ENCODE peak calls at places on chromosomes 16 and 17, in seven cellular contexts. R is Caco-2, Y is BE2C, B is A549, U is cardiac muscle cell, E is GM23248, J is PC-9. O is an unnamed sample.

GRCh38 chr16:75025766-75026165 is 26.9 kb downstream of the ZNRF1 start:
- DNase-seq in R (no peak), U (peak; percentile 47), Y (no peak), E (peak; percentile 42), B (no peak), J (no peak), O (no peak)

GRCh38 chr17:57572062-57572461 is 173.0 kb downstream of the CCDC182 start:
- DNase-seq in J (no peak), Y (no peak), B (no peak), E (no peak), U (no peak), R (no peak), O (no peak)

GRCh38 chr17:41966453-41967140 is at the start of gene CNP:
- DNase-seq in R (peak; percentile 92), E (peak; percentile 98), J (peak; percentile 69), B (peak; percentile 92), U (peak; percentile 94), Y (peak; percentile 91), O (peak; percentile 76)

GRCh38 chr16:50245417-50246298 is 20.7 kb upstream of the ADCY7 start:
- DNase-seq in R (peak; percentile 90), B (peak; percentile 83), Y (peak; percentile 67), J (peak; percentile 78), U (peak; percentile 48), E (peak; percentile 91), O (peak; percentile 54)

GRCh38 chr17:44394833-44395232 is 5.4 kb upstream of the ITGA2B start:
- DNase-seq in B (no peak), E (no peak), R (no peak), U (no peak), Y (no peak), J (no peak), O (no peak)

GRCh38 chr16:88685156-88686061 is 898 bp downstream of the SNAI3 start:
- DNase-seq in B (peak; percentile 37), R (no peak), E (peak; percentile 86), U (peak; percentile 58), J (peak; percentile 46), Y (no peak), O (no peak)

GRCh38 chr17:61218438-61218837 is 181.2 kb upstream of the TBX2 start:
- DNase-seq in Y (no peak), R (no peak), E (peak; percentile 77), B (peak; percentile 12), J (no peak), U (peak; percentile 46), O (no peak)

GRCh38 chr17:1180434-1180742 is 607 bp upstream of the ABR start:
- DNase-seq in J (no peak), U (no peak), R (no peak), E (no peak), Y (no peak), B (no peak), O (no peak)

GRCh38 chr17:40950176-40950575 is 12.7 kb upstream of the KRT23 start:
- DNase-seq in Y (no peak), U (no peak), E (no peak), B (no peak), J (no peak), R (no peak), O (peak; percentile 13)

GRCh38 chr17:44820631-44821196 is 9.4 kb downstream of the GJC1 start:
- DNase-seq in R (no peak), B (peak; percentile 67), E (peak; percentile 96), U (peak; percentile 76), Y (no peak), J (peak; percentile 95), O (peak; percentile 75)

GRCh38 chr17:78879679-78880186 is 23.3 kb downstream of the CEP295NL start:
- DNase-seq in R (no peak), U (peak; percentile 97), Y (no peak), J (no peak), B (no peak), E (peak; percentile 94), O (no peak)

GRCh38 chr17:40349477-40350409 is 14.8 kb downstream of the GJD3 start:
- DNase-seq in E (peak; percentile 36), J (no peak), U (peak; percentile 63), R (no peak), B (no peak), Y (peak; percentile 63), O (no peak)

GRCh38 chr16:67198238-67198734 is 645 bp upstream of the ELMO3 start:
- DNase-seq in J (peak; percentile 43), U (peak; percentile 37), B (peak; percentile 66), R (no peak), Y (peak; percentile 65), E (peak; percentile 65), O (no peak)

GRCh38 chr17:80138856-80139426 is 8.0 kb downstream of the EIF4A3 start:
- DNase-seq in E (no peak), U (no peak), Y (no peak), R (no peak), B (no peak), J (no peak), O (no peak)

GRCh38 chr16:21590791-21591190 is 8.6 kb upstream of the METTL9 start:
- DNase-seq in E (peak; percentile 64), R (no peak), J (peak; percentile 55), U (peak; percentile 29), Y (no peak), B (no peak), O (no peak)

GRCh38 chr17:39393732-39394131 is 7.7 kb downstream of the FBXL20 start:
- DNase-seq in J (no peak), R (no peak), Y (no peak), U (peak; percentile 15), E (no peak), B (no peak), O (no peak)

GRCh38 chr16:23257682-23258081 is 44.4 kb upstream of the SCNN1B start:
- DNase-seq in B (no peak), J (peak; percentile 97), U (no peak), Y (no peak), R (peak; percentile 70), E (no peak), O (no peak)

GRCh38 chr16:66569131-66569530 is 2.9 kb downstream of the CMTM1 start:
- DNase-seq in J (no peak), U (no peak), R (no peak), E (peak; percentile 80), Y (no peak), B (no peak), O (no peak)

GRCh38 chr16:66588981-66589713 is 9.9 kb downstream of the CMTM2 start:
- DNase-seq in Y (no peak), U (peak; percentile 44), E (peak; percentile 42), J (peak; percentile 40), R (no peak), B (peak; percentile 68), O (no peak)

GRCh38 chr17:63762106-63763078 is 11.0 kb downstream of the CCDC47 start:
- DNase-seq in U (no peak), Y (no peak), R (no peak), B (no peak), J (no peak), E (no peak), O (no peak)

GRCh38 chr17:73690581-73691135 is 46.4 kb upstream of the SDK2 start:
- DNase-seq in Y (peak; percentile 60), E (no peak), J (no peak), R (no peak), U (no peak), B (no peak), O (no peak)

GRCh38 chr16:81668243-81669097 is 110.6 kb upstream of the PLCG2 start:
- DNase-seq in E (peak; percentile 9), B (no peak), J (no peak), U (no peak), R (no peak), Y (no peak), O (no peak)
- H3K4me3 ChIP-seq in E (no peak overlapping the region), B (no peak overlapping the region), J (no peak overlapping the region), U (no peak overlapping the region), R (no peak overlapping the region), Y (no peak overlapping the region), O (no peak overlapping the region)

GRCh38 chr16:35174006-35174405 is 1714.6 kb downstream of the TP53TG3F start:
- DNase-seq in J (no peak), B (no peak), U (no peak), R (no peak), Y (no peak), E (no peak), O (no peak)
- H3K9me3 ChIP-seq in J (no peaks in the 10 kb centered on the region), B (no peaks in the 10 kb centered on the region), U (no peaks in the 10 kb centered on the region), R (no peaks in the 10 kb centered on the region), Y (peaks cover 3% of the 10 kb centered on the region), E (no peaks in the 10 kb centered on the region), O (no peaks in the 10 kb centered on the region)

DNA sequence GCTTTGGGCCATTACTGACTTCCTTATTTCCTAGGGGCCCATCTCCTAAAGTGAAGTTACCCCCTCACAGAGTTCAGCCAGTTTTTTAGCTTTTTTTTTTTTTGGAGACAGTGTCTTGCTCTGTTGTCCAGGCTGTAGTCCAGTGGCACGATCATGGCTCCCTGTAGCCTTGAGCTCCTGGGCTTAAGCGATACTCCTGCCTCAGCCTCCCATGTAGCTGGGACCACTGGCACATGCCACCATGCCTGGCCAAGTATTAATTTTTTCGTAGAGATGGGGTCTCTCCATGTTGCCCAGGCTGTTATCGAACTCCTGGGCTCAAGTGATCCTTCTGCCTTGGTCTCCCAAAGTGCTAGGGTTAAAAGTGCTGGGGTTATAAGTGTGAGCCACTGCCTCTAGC is 49.2 kb upstream of the IL34 start:
- DNase-seq in E (no peak), B (no peak), J (no peak), Y (no peak), U (no peak), R (no peak), O (no peak)
- H3K4me1 ChIP-seq in E (no peaks in the 10 kb centered on the region), B (no peaks in the 10 kb centered on the region), J (peaks cover 4% of the 10 kb centered on the region), Y (no peaks in the 10 kb centered on the region), U (no peaks in the 10 kb centered on the region), R (no peaks in the 10 kb centered on the region), O (no peaks in the 10 kb centered on the region)

DNA sequence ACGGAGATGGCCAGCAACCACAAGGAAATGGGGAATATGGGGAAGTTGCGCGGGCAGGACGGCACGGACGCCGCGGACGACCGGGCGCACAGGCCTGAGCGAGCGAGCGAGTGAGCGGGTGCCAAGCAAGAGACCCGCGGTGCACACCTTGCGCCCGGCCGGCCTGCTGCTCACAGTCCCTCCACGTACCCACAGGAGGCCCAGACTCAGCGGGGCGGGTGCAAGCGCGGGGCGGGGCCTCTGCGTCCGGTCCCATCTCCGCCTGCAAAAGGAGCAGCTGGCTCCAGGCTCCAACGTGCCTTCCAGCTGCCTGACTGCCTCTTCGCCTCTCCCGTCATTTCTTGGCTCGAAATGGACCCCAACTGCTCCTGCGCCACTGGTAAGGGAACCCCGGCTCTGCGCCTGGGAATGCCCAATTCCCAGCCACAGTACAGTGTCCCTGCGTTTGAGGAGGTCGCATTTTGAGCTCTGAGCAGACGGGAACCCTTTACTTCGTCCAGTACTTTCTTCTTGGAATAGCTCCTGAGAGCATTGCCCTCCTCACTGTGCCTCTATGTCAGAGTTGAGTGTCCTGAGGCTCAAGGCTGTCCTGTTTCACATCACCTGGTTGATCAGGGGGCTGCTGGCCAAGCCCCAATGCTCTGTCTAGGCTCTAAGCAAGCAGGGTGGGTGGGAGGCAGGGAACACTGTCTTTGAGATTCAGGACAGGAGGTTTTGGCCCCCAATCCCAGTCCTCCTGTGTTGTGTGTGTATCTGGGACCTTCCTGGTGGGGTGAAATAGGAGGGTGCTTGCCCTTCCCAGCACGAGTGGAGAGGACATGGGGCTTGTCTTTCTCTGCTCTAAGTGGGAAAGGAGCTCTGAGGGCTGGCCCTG is 8.1 kb upstream of the MT1E start:
- DNase-seq in E (peak; percentile 88), Y (no peak), U (peak; percentile 82), R (no peak), B (no peak), J (no peak), O (no peak)
- H3K4me3 ChIP-seq in E (peak overlapping the region; percentile 68), Y (no peak overlapping the region), U (no peak overlapping the region), R (no peak overlapping the region), B (no peak overlapping the region), J (no peak overlapping the region), O (no peak overlapping the region)

GRCh38 chr16:920722-921121 is 50.1 kb downstream of the LMF1 start:
- DNase-seq in U (peak; percentile 15), Y (peak; percentile 86), B (no peak), E (peak; percentile 63), J (no peak), R (no peak), O (no peak)
- H3K9me3 ChIP-seq in U (no peaks in the 10 kb centered on the region), Y (peaks cover 3% of the 10 kb centered on the region), B (peaks cover 5% of the 10 kb centered on the region), E (no peaks in the 10 kb centered on the region), J (no peaks in the 10 kb centered on the region), R (no peaks in the 10 kb centered on the region), O (no peaks in the 10 kb centered on the region)